ENCODE peak calls at places on chromosome 20, in ten cellular contexts. X, W, B, E, D, M, F, L, Z and R are unnamed samples.

GRCh38 chr20:14470231-14470894 is 133.0 kb upstream of the FLRT3 start:
- DNase-seq in X (no peak), L (no peak), M (no peak), F (no peak), W (no peak), E (no peak), Z (no peak), B (no peak), D (no peak), R (no peak)

GRCh38 chr20:13119583-13119982 is 101.5 kb upstream of the ISM1 start:
- DNase-seq in D (no peak), X (peak; percentile 43), L (peak; percentile 77), W (no peak), B (peak; percentile 61), F (peak; percentile 18), M (no peak), Z (peak; percentile 65), E (peak; percentile 54), R (peak; percentile 31)

GRCh38 chr20:58709703-58710039 is 17.1 kb downstream of the NPEPL1 start:
- DNase-seq in W (no peak), M (peak; percentile 53), D (no peak), X (no peak), B (no peak), E (no peak), F (no peak), Z (no peak), L (no peak), R (no peak)

GRCh38 chr20:20364016-20364746 is 3.7 kb upstream of the INSM1 start:
- DNase-seq in L (no peak), Z (no peak), W (no peak), D (no peak), B (no peak), X (peak; percentile 45), F (no peak), E (peak; percentile 34), M (no peak), R (peak; percentile 5)

GRCh38 chr20:32649697-32650471 is 23.9 kb downstream of the C20orf203 start:
- DNase-seq in E (no peak), W (no peak), F (no peak), D (no peak), M (no peak), Z (no peak), L (no peak), B (no peak), X (no peak), R (no peak)

GRCh38 chr20:49989234-49990065 is 6.7 kb downstream of the SNAI1 start:
- DNase-seq in B (peak; percentile 51), Z (peak; percentile 93), E (peak; percentile 63), W (peak; percentile 70), M (no peak), X (no peak), L (peak; percentile 88), F (peak; percentile 66), D (no peak), R (no peak)

GRCh38 chr20:34066476-34067090 is 45.5 kb downstream of the EIF2S2 start:
- DNase-seq in Z (peak; percentile 57), F (peak; percentile 34), E (no peak), L (no peak), X (no peak), D (no peak), M (no peak), B (no peak), W (no peak), R (no peak)

GRCh38 chr20:61570796-61571195 is 318.7 kb downstream of the CDH4 start:
- DNase-seq in E (no peak), F (no peak), M (no peak), X (no peak), L (no peak), Z (no peak), B (no peak), W (no peak), D (no peak), R (no peak)

GRCh38 chr20:4341804-4342560 is 326.6 kb upstream of the RNF24 start:
- DNase-seq in D (no peak), Z (peak; percentile 84), F (peak; percentile 70), X (no peak), L (peak; percentile 3), W (no peak), B (peak; percentile 26), E (no peak), M (no peak), R (no peak)

GRCh38 chr20:32526561-32526960 is 58.6 kb downstream of the NOL4L start:
- DNase-seq in F (no peak), W (no peak), M (no peak), L (no peak), D (no peak), X (no peak), Z (no peak), B (no peak), E (no peak), R (no peak)

GRCh38 chr20:1805161-1805581 is 90.0 kb upstream of the SIRPA start:
- DNase-seq in E (no peak), X (no peak), D (no peak), L (no peak), F (no peak), B (no peak), W (no peak), Z (peak; percentile 36), M (peak; percentile 45), R (no peak)

GRCh38 chr20:16399801-16400200 is 173.4 kb downstream of the KIF16B start:
- DNase-seq in W (no peak), L (no peak), M (no peak), F (no peak), X (no peak), E (no peak), Z (no peak), B (no peak), D (no peak), R (no peak)

GRCh38 chr20:25039697-25040437 is 18.1 kb downstream of the ACSS1 start:
- DNase-seq in M (no peak), D (no peak), B (no peak), F (no peak), Z (peak; percentile 95), L (peak; percentile 91), E (no peak), W (peak; percentile 92), X (no peak), R (no peak)

GRCh38 chr20:3068986-3069900 is 2.2 kb upstream of the OXT start:
- DNase-seq in M (no peak), Z (peak; percentile 23), B (peak; percentile 11), L (no peak), D (no peak), E (no peak), X (peak; percentile 18), F (no peak), W (no peak), R (peak; percentile 55)
- TF ChIP-seq CTCF in M (no peak), Z (no peak), B (peak; percentile 6), L (no peak), D (no peak), E (no peak), X (peak; percentile 16), F (no peak), W (peak; percentile 43), R (peak; percentile 51)

GRCh38 chr20:63752411-63753101 is 13.0 kb downstream of the SLC2A4RG start:
- DNase-seq in E (no peak), Z (no peak), M (no peak), B (no peak), L (no peak), W (no peak), F (no peak), X (no peak), D (no peak), R (no peak)
- TF ChIP-seq CTCF in E (no peak), Z (no peak), M (no peak), B (no peak), L (no peak), W (no peak), F (no peak), X (no peak), D (peak; percentile 22), R (no peak)

GRCh38 chr20:40698744-40699143 is 9.7 kb upstream of the MAFB start:
- DNase-seq in W (no peak), X (no peak), M (no peak), B (no peak), Z (no peak), L (no peak), E (no peak), F (no peak), D (no peak), R (no peak)
- TF ChIP-seq CTCF in W (no peak), X (no peak), M (no peak), B (no peak), Z (no peak), L (no peak), E (no peak), F (no peak), D (no peak), R (no peak)

DNA sequence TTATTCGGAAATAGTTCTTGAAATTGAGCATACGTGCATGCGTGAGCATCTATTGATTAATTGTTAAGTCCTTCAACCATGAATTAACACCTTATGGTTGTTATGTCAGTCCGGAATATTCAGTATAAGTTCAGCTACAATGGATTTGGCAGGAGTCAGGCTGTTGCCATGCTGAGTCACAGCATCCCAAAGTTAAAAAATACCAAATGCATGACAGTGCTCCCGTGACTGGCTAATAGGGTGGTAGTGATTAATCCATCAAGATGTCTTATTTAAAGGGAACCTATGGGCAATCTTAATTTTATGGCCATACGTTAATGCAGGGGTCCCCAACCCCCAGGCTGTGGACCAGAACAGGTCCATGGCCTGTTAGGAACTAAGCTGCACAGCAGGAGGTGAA is 10.5 kb downstream of the RAE1 start:
- DNase-seq in D (no peak), B (peak; percentile 77), X (no peak), F (peak; percentile 41), E (no peak), Z (peak; percentile 84), W (no peak), M (no peak), L (peak; percentile 76), R (no peak)
- TF ChIP-seq CTCF in D (no peak), B (no peak), X (no peak), F (no peak), E (no peak), Z (no peak), W (no peak), M (no peak), L (no peak), R (no peak)

DNA sequence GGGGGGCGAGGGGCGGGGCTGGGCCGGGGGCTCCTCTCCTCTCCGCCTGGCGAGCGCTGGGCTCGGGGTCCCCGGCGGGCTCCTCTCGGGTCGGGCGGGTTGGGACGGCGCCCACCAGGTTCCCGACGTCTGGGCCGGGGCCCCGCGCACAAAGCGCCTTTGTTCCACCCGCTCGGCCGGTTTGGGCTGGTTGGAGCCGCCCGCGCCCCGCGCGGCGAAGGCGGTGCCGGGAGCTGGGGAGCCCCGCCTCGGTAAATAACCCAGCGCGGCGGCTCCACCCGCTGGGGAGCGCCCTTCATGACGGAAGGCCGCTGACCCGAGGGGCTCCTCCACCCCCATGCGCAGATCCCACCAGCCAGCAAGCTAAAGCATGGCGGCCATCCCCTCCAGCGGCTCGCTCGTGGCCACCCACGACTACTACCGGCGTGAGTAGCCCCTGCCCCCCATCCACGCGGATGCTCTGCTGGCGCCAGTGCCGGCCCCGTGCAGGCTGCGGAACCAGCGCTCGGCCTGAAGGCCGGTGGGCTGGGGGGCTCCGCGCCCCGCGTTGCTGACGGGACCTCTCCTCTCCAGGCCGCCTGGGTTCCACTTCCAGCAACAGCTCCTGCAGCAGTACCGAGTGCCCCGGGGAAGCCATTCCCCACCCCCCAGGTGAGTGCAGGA is 505 bp downstream of the PPDPF start:
- DNase-seq in F (no peak), D (peak; percentile 52), W (peak; percentile 66), L (peak; percentile 73), B (peak; percentile 9), Z (peak; percentile 62), M (peak; percentile 87), E (peak; percentile 57), X (peak; percentile 92), R (peak; percentile 81)
- TF ChIP-seq CTCF in F (no peak), D (no peak), W (no peak), L (no peak), B (no peak), Z (no peak), M (peak; percentile 14), E (peak; percentile 20), X (no peak), R (no peak)